ENCODE peak calls at places on chromosomes 7 and 10, in nine cellular contexts. One of them, this sample, is unnamed.

GRCh38 chr7:143392875-143393266 is 11.7 kb downstream of the ZYX start:
- DNase-seq in uterus: no peak
- DNase-seq in transverse colon: no peak
- DNase-seq in stomach: no peak
- DNase-seq in heart left ventricle: no peak
- DNase-seq in NB4: no peak
- DNase-seq in HCT116: no peak
- DNase-seq in A549: no peak
- DNase-seq in ovary: no peak
- DNase-seq in this sample: no peak

GRCh38 chr10:22702348-22702747 is 12.0 kb downstream of the PIP4K2A start:
- DNase-seq in uterus: no peak
- DNase-seq in transverse colon: no peak
- DNase-seq in stomach: peak
- DNase-seq in heart left ventricle: no peak
- DNase-seq in NB4: no peak
- DNase-seq in HCT116: no peak
- DNase-seq in A549: no peak
- DNase-seq in ovary: no peak
- DNase-seq in this sample: no peak

GRCh38 chr7:71173955-71174354 is 42.0 kb downstream of the GALNT17 start:
- DNase-seq in uterus: peak
- DNase-seq in transverse colon: no peak
- DNase-seq in stomach: no peak
- DNase-seq in heart left ventricle: peak
- DNase-seq in NB4: no peak
- DNase-seq in HCT116: no peak
- DNase-seq in A549: no peak
- DNase-seq in ovary: peak
- DNase-seq in this sample: no peak

GRCh38 chr7:68185641-68186040 is 1189.0 kb downstream of the TYW1 start:
- DNase-seq in uterus: no peak
- DNase-seq in transverse colon: no peak
- DNase-seq in stomach: no peak
- DNase-seq in heart left ventricle: no peak
- DNase-seq in NB4: no peak
- DNase-seq in HCT116: no peak
- DNase-seq in A549: no peak
- DNase-seq in ovary: no peak
- DNase-seq in this sample: no peak

GRCh38 chr7:116222501-116222900 is 12.2 kb downstream of the TES start:
- DNase-seq in uterus: no peak
- DNase-seq in transverse colon: no peak
- DNase-seq in stomach: no peak
- DNase-seq in heart left ventricle: no peak
- DNase-seq in NB4: no peak
- DNase-seq in HCT116: no peak
- DNase-seq in A549: no peak
- DNase-seq in ovary: no peak
- DNase-seq in this sample: no peak

GRCh38 chr7:121624922-121625321 is 228.8 kb upstream of the FAM3C start:
- DNase-seq in uterus: no peak
- DNase-seq in transverse colon: no peak
- DNase-seq in stomach: no peak
- DNase-seq in heart left ventricle: peak
- DNase-seq in NB4: no peak
- DNase-seq in HCT116: no peak
- DNase-seq in A549: no peak
- DNase-seq in ovary: no peak
- DNase-seq in this sample: no peak

GRCh38 chr7:19665399-19666008 is 43.3 kb downstream of the POLR1F start:
- DNase-seq in uterus: no peak
- DNase-seq in transverse colon: no peak
- DNase-seq in stomach: no peak
- DNase-seq in heart left ventricle: no peak
- DNase-seq in NB4: peak
- DNase-seq in HCT116: peak
- DNase-seq in A549: peak
- DNase-seq in ovary: no peak
- DNase-seq in this sample: no peak

GRCh38 chr10:11532329-11532728 is 79.1 kb downstream of the USP6NL start:
- DNase-seq in uterus: no peak
- DNase-seq in transverse colon: no peak
- DNase-seq in stomach: no peak
- DNase-seq in heart left ventricle: no peak
- DNase-seq in NB4: no peak
- DNase-seq in HCT116: no peak
- DNase-seq in A549: no peak
- DNase-seq in ovary: no peak
- DNase-seq in this sample: no peak

GRCh38 chr7:77428777-77429231 is 12.7 kb upstream of the GSAP start:
- DNase-seq in uterus: no peak
- DNase-seq in transverse colon: no peak
- DNase-seq in stomach: no peak
- DNase-seq in heart left ventricle: no peak
- DNase-seq in NB4: no peak
- DNase-seq in HCT116: no peak
- DNase-seq in A549: no peak
- DNase-seq in ovary: no peak
- DNase-seq in this sample: no peak

GRCh38 chr10:77283326-77283725 is 354.3 kb downstream of the KCNMA1 start:
- DNase-seq in uterus: no peak
- DNase-seq in transverse colon: no peak
- DNase-seq in stomach: no peak
- DNase-seq in heart left ventricle: no peak
- DNase-seq in NB4: no peak
- DNase-seq in HCT116: no peak
- DNase-seq in A549: no peak
- DNase-seq in ovary: no peak
- DNase-seq in this sample: no peak

GRCh38 chr7:3911685-3912084 is 610.6 kb downstream of the SDK1 start:
- DNase-seq in uterus: no peak
- DNase-seq in transverse colon: no peak
- DNase-seq in stomach: no peak
- DNase-seq in heart left ventricle: no peak
- DNase-seq in NB4: no peak
- DNase-seq in HCT116: no peak
- DNase-seq in A549: no peak
- DNase-seq in ovary: no peak
- DNase-seq in this sample: no peak

GRCh38 chr7:51029586-51030230 is 247.0 kb upstream of the GRB10 start:
- DNase-seq in uterus: no peak
- DNase-seq in transverse colon: no peak
- DNase-seq in stomach: no peak
- DNase-seq in heart left ventricle: no peak
- DNase-seq in NB4: no peak
- DNase-seq in HCT116: no peak
- DNase-seq in A549: no peak
- DNase-seq in ovary: no peak
- DNase-seq in this sample: no peak

GRCh38 chr10:29878492-29878891 is 180.9 kb downstream of the JCAD start:
- DNase-seq in uterus: no peak
- DNase-seq in transverse colon: no peak
- DNase-seq in stomach: no peak
- DNase-seq in heart left ventricle: no peak
- DNase-seq in NB4: peak
- DNase-seq in HCT116: no peak
- DNase-seq in A549: no peak
- DNase-seq in ovary: no peak
- DNase-seq in this sample: no peak
- TF ChIP-seq POLR2A in uterus: no peak
- TF ChIP-seq POLR2A in transverse colon: no peak
- TF ChIP-seq POLR2A in stomach: no peak
- TF ChIP-seq POLR2A in heart left ventricle: no peak
- TF ChIP-seq POLR2A in NB4: no peak
- TF ChIP-seq POLR2A in HCT116: no peak
- TF ChIP-seq POLR2A in A549: no peak
- TF ChIP-seq POLR2A in ovary: no peak
- TF ChIP-seq POLR2A in this sample: no peak

DNA sequence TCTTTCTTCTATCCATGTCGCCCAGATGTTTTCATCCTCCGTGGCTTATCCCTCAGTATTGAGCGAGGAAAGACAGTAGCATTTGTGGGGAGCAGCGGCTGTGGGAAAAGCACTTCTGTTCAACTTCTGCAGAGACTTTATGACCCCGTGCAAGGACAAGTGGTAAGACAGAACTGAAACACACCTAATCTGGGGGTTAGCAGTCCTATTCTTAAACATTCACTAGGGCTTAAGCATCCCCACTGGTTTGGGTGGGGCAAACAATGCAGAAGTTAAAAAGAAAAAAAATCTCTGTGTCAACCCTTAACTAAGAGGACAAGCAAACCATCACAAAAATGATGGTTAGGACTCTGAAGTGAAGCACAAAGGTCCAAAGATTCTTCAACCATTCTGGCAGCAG is 43.8 kb downstream of the SP8 start:
- DNase-seq in uterus: no peak
- DNase-seq in transverse colon: no peak
- DNase-seq in stomach: no peak
- DNase-seq in heart left ventricle: no peak
- DNase-seq in NB4: no peak
- DNase-seq in HCT116: no peak
- DNase-seq in A549: no peak
- DNase-seq in ovary: no peak
- DNase-seq in this sample: no peak
- TF ChIP-seq POLR2A in uterus: no peak
- TF ChIP-seq POLR2A in transverse colon: no peak
- TF ChIP-seq POLR2A in stomach: no peak
- TF ChIP-seq POLR2A in heart left ventricle: no peak
- TF ChIP-seq POLR2A in NB4: no peak
- TF ChIP-seq POLR2A in HCT116: no peak
- TF ChIP-seq POLR2A in A549: no peak
- TF ChIP-seq POLR2A in ovary: no peak
- TF ChIP-seq POLR2A in this sample: no peak

GRCh38 chr10:116015922-116016321 is 257.1 kb downstream of the GFRA1 start:
- DNase-seq in uterus: no peak
- DNase-seq in transverse colon: no peak
- DNase-seq in stomach: no peak
- DNase-seq in heart left ventricle: no peak
- DNase-seq in NB4: no peak
- DNase-seq in HCT116: no peak
- DNase-seq in A549: no peak
- DNase-seq in ovary: no peak
- DNase-seq in this sample: no peak

GRCh38 chr10:116007256-116007891 is 265.6 kb downstream of the GFRA1 start:
- DNase-seq in uterus: no peak
- DNase-seq in transverse colon: no peak
- DNase-seq in stomach: no peak
- DNase-seq in heart left ventricle: no peak
- DNase-seq in NB4: no peak
- DNase-seq in HCT116: no peak
- DNase-seq in A549: no peak
- DNase-seq in ovary: no peak
- DNase-seq in this sample: no peak

GRCh38 chr10:116014326-116014725 is 258.7 kb downstream of the GFRA1 start:
- DNase-seq in uterus: no peak
- DNase-seq in transverse colon: no peak
- DNase-seq in stomach: no peak
- DNase-seq in heart left ventricle: no peak
- DNase-seq in NB4: no peak
- DNase-seq in HCT116: no peak
- DNase-seq in A549: no peak
- DNase-seq in ovary: no peak
- DNase-seq in this sample: no peak

GRCh38 chr10:116014859-116015258 is 258.1 kb downstream of the GFRA1 start:
- DNase-seq in uterus: peak
- DNase-seq in transverse colon: no peak
- DNase-seq in stomach: no peak
- DNase-seq in heart left ventricle: no peak
- DNase-seq in NB4: no peak
- DNase-seq in HCT116: no peak
- DNase-seq in A549: no peak
- DNase-seq in ovary: no peak
- DNase-seq in this sample: no peak

DNA sequence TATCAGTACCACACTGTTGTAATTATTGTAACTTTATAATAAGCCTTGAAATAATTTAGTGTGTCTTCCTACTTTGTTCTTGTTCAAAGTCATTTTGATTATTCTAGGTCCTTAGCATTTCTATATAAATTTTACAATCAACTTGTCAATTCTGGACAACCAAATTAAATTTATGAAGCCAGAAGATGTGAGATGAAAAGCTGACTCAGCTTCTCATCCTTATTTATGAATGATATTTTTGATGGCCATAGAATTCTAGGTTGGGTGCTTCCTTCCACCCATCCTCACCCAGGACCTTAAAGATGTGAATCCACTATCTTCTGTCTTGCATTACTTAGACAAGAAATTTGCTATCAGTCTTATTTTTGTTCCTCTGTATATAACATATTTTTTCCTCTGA is 261.1 kb downstream of the GFRA1 start:
- DNase-seq in uterus: no peak
- DNase-seq in transverse colon: no peak
- DNase-seq in stomach: no peak
- DNase-seq in heart left ventricle: no peak
- DNase-seq in NB4: no peak
- DNase-seq in HCT116: no peak
- DNase-seq in A549: no peak
- DNase-seq in ovary: no peak
- DNase-seq in this sample: no peak
- TF ChIP-seq POLR2A in uterus: no peak
- TF ChIP-seq POLR2A in transverse colon: no peak
- TF ChIP-seq POLR2A in stomach: no peak
- TF ChIP-seq POLR2A in heart left ventricle: no peak
- TF ChIP-seq POLR2A in NB4: no peak
- TF ChIP-seq POLR2A in HCT116: no peak
- TF ChIP-seq POLR2A in A549: no peak
- TF ChIP-seq POLR2A in ovary: no peak
- TF ChIP-seq POLR2A in this sample: no peak

GRCh38 chr7:74294191-74294998 is 5.2 kb downstream of the CLIP2 start:
- DNase-seq in uterus: no peak
- DNase-seq in transverse colon: no peak
- DNase-seq in stomach: no peak
- DNase-seq in heart left ventricle: peak
- DNase-seq in NB4: no peak
- DNase-seq in HCT116: no peak
- DNase-seq in A549: no peak
- DNase-seq in ovary: no peak
- DNase-seq in this sample: no peak

GRCh38 chr7:74290999-74291441 is 1.8 kb downstream of the CLIP2 start:
- DNase-seq in uterus: no peak
- DNase-seq in transverse colon: peak
- DNase-seq in stomach: no peak
- DNase-seq in heart left ventricle: no peak
- DNase-seq in NB4: peak
- DNase-seq in HCT116: no peak
- DNase-seq in A549: no peak
- DNase-seq in ovary: no peak
- DNase-seq in this sample: no peak

GRCh38 chr7:74291535-74291934 is 2.3 kb downstream of the CLIP2 start:
- DNase-seq in uterus: no peak
- DNase-seq in transverse colon: no peak
- DNase-seq in stomach: no peak
- DNase-seq in heart left ventricle: no peak
- DNase-seq in NB4: no peak
- DNase-seq in HCT116: no peak
- DNase-seq in A549: no peak
- DNase-seq in ovary: no peak
- DNase-seq in this sample: no peak

GRCh38 chr7:74293577-74293908 is 4.3 kb downstream of the CLIP2 start:
- DNase-seq in uterus: no peak
- DNase-seq in transverse colon: no peak
- DNase-seq in stomach: no peak
- DNase-seq in heart left ventricle: no peak
- DNase-seq in NB4: peak
- DNase-seq in HCT116: no peak
- DNase-seq in A549: no peak
- DNase-seq in ovary: no peak
- DNase-seq in this sample: no peak

GRCh38 chr7:74292757-74293576 is 3.8 kb downstream of the CLIP2 start:
- DNase-seq in uterus: no peak
- DNase-seq in transverse colon: peak
- DNase-seq in stomach: peak
- DNase-seq in heart left ventricle: no peak
- DNase-seq in NB4: peak
- DNase-seq in HCT116: peak
- DNase-seq in A549: peak
- DNase-seq in ovary: no peak
- DNase-seq in this sample: no peak
- TF ChIP-seq POLR2A in uterus: no peak
- TF ChIP-seq POLR2A in transverse colon: peak
- TF ChIP-seq POLR2A in stomach: no peak
- TF ChIP-seq POLR2A in heart left ventricle: no peak
- TF ChIP-seq POLR2A in NB4: no peak
- TF ChIP-seq POLR2A in HCT116: no peak
- TF ChIP-seq POLR2A in A549: no peak
- TF ChIP-seq POLR2A in ovary: no peak
- TF ChIP-seq POLR2A in this sample: no peak

This sample was measured in breast epithelium.